ENCODE peak calls at places on chromosome 21, in five cellular contexts. One of them, this sample, is unnamed.

GRCh38 chr21:43611598-43612369 is 47.5 kb downstream of the HSF2BP start:
- DNase-seq in pancreas: peak
- DNase-seq in RWPE1: peak
- DNase-seq in tibial nerve: peak
- DNase-seq in astrocyte of the cerebellum: peak
- DNase-seq in this sample: no peak

GRCh38 chr21:39690454-39690853 is 54.5 kb upstream of the IGSF5 start:
- DNase-seq in pancreas: no peak
- DNase-seq in RWPE1: no peak
- DNase-seq in tibial nerve: no peak
- DNase-seq in astrocyte of the cerebellum: no peak
- DNase-seq in this sample: no peak

GRCh38 chr21:15250384-15250783 is 185.6 kb upstream of the NRIP1 start:
- DNase-seq in pancreas: no peak
- DNase-seq in RWPE1: peak
- DNase-seq in tibial nerve: no peak
- DNase-seq in astrocyte of the cerebellum: no peak
- DNase-seq in this sample: no peak

GRCh38 chr21:16377120-16377658 is 647.4 kb downstream of the USP25 start:
- DNase-seq in pancreas: no peak
- DNase-seq in RWPE1: no peak
- DNase-seq in tibial nerve: no peak
- DNase-seq in astrocyte of the cerebellum: peak
- DNase-seq in this sample: no peak

GRCh38 chr21:34613679-34614442 is 1.1 kb downstream of the RCAN1 start:
- DNase-seq in pancreas: peak
- DNase-seq in RWPE1: peak
- DNase-seq in tibial nerve: no peak
- DNase-seq in astrocyte of the cerebellum: no peak
- DNase-seq in this sample: no peak

GRCh38 chr21:41957991-41958766 is 4.4 kb upstream of the C2CD2 start:
- DNase-seq in pancreas: peak
- DNase-seq in RWPE1: peak
- DNase-seq in tibial nerve: peak
- DNase-seq in astrocyte of the cerebellum: peak
- DNase-seq in this sample: no peak

GRCh38 chr21:41777934-41778815 is 11.3 kb upstream of the RIPK4 start:
- DNase-seq in pancreas: peak
- DNase-seq in RWPE1: peak
- DNase-seq in tibial nerve: peak
- DNase-seq in astrocyte of the cerebellum: peak
- DNase-seq in this sample: peak

GRCh38 chr21:24375201-24375600 is 1232.1 kb downstream of the MRPL39 start:
- DNase-seq in pancreas: no peak
- DNase-seq in RWPE1: no peak
- DNase-seq in tibial nerve: no peak
- DNase-seq in astrocyte of the cerebellum: no peak
- DNase-seq in this sample: no peak

GRCh38 chr21:33314096-33314495 is 10.7 kb upstream of the IFNAR1 start:
- DNase-seq in pancreas: no peak
- DNase-seq in RWPE1: no peak
- DNase-seq in tibial nerve: no peak
- DNase-seq in astrocyte of the cerebellum: peak
- DNase-seq in this sample: no peak

GRCh38 chr21:43984905-43985689 is 27.0 kb upstream of the TRAPPC10 start:
- DNase-seq in pancreas: peak
- DNase-seq in RWPE1: peak
- DNase-seq in tibial nerve: no peak
- DNase-seq in astrocyte of the cerebellum: peak
- DNase-seq in this sample: no peak

GRCh38 chr21:44485254-44485793 is 30.0 kb downstream of the LRRC3 start:
- DNase-seq in pancreas: no peak
- DNase-seq in RWPE1: no peak
- DNase-seq in tibial nerve: no peak
- DNase-seq in astrocyte of the cerebellum: no peak
- DNase-seq in this sample: no peak

GRCh38 chr21:24118738-24119470 is 1488.4 kb downstream of the MRPL39 start:
- DNase-seq in pancreas: no peak
- DNase-seq in RWPE1: no peak
- DNase-seq in tibial nerve: no peak
- DNase-seq in astrocyte of the cerebellum: no peak
- DNase-seq in this sample: no peak

GRCh38 chr21:28207776-28208175 is 784.9 kb downstream of the LTN1 start:
- DNase-seq in pancreas: no peak
- DNase-seq in RWPE1: no peak
- DNase-seq in tibial nerve: no peak
- DNase-seq in astrocyte of the cerebellum: peak
- DNase-seq in this sample: no peak

GRCh38 chr21:44531606-44532128 is 8.3 kb downstream of the KRTAP10-1 start:
- DNase-seq in pancreas: no peak
- DNase-seq in RWPE1: no peak
- DNase-seq in tibial nerve: no peak
- DNase-seq in astrocyte of the cerebellum: no peak
- DNase-seq in this sample: no peak

GRCh38 chr21:34198232-34199120 is 125.1 kb downstream of the MRPS6 start:
- DNase-seq in pancreas: no peak
- DNase-seq in RWPE1: no peak
- DNase-seq in tibial nerve: no peak
- DNase-seq in astrocyte of the cerebellum: no peak
- DNase-seq in this sample: no peak

GRCh38 chr21:43812139-43812821 is 22.9 kb downstream of the RRP1 start:
- DNase-seq in pancreas: no peak
- DNase-seq in RWPE1: peak
- DNase-seq in tibial nerve: no peak
- DNase-seq in astrocyte of the cerebellum: no peak
- DNase-seq in this sample: no peak

GRCh38 chr21:15687208-15687607 is 42.6 kb upstream of the USP25 start:
- DNase-seq in pancreas: no peak
- DNase-seq in RWPE1: no peak
- DNase-seq in tibial nerve: no peak
- DNase-seq in astrocyte of the cerebellum: no peak
- DNase-seq in this sample: no peak

GRCh38 chr21:44426663-44427191 is 28.6 kb upstream of the LRRC3 start:
- DNase-seq in pancreas: no peak
- DNase-seq in RWPE1: no peak
- DNase-seq in tibial nerve: no peak
- DNase-seq in astrocyte of the cerebellum: no peak
- DNase-seq in this sample: peak

GRCh38 chr21:41045534-41046268 is 122.3 kb upstream of the BACE2 start:
- DNase-seq in pancreas: peak
- DNase-seq in RWPE1: no peak
- DNase-seq in tibial nerve: no peak
- DNase-seq in astrocyte of the cerebellum: no peak
- DNase-seq in this sample: no peak

GRCh38 chr21:16419188-16419874 is 689.5 kb downstream of the USP25 start:
- DNase-seq in pancreas: peak
- DNase-seq in RWPE1: no peak
- DNase-seq in tibial nerve: peak
- DNase-seq in astrocyte of the cerebellum: peak
- DNase-seq in this sample: peak

GRCh38 chr21:42942244-42942643 is 16.8 kb upstream of the ERVH48-1 start:
- DNase-seq in pancreas: no peak
- DNase-seq in RWPE1: no peak
- DNase-seq in tibial nerve: no peak
- DNase-seq in astrocyte of the cerebellum: no peak
- DNase-seq in this sample: no peak

GRCh38 chr21:42285569-42286245 is 29.5 kb downstream of the TFF3 start:
- DNase-seq in pancreas: no peak
- DNase-seq in RWPE1: no peak
- DNase-seq in tibial nerve: no peak
- DNase-seq in astrocyte of the cerebellum: no peak
- DNase-seq in this sample: no peak

DNA sequence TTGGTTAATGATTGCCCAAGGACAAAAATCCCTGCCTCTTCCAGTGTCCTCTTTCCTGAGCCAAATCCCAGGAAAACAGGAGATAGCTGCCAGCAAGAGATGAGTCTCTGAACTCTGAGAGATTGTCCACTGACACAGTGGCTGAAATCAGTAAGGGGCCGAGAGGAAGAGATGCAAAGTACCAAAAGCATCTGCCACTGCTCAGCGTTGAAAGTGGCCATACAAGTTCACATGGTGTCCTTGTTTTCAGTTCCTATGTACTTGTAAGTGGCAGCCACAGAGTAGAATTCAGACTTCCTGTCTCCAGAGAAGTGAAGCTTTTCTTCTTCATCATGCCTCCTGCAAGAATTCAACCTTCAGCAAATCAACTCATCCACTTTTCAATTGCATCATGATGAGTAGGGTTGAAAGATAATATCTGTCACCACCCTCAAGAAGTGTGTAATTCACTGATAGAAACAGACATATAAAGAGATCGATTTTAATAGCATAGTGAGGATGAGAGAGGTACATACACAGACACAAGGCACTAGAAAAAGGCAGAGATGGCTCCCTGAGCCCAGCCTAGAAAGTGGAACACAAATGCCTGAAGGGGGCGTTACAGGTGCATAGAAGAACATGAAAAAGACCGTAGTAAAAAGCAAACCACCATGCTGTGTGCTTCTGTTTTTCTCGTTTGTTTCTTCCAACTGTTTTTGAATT is 185.8 kb downstream of the MRPL39 start:
- DNase-seq in pancreas: no peak
- DNase-seq in RWPE1: no peak
- DNase-seq in tibial nerve: no peak
- DNase-seq in astrocyte of the cerebellum: peak
- DNase-seq in this sample: no peak
- TF ChIP-seq CTCF in pancreas: peak
- TF ChIP-seq CTCF in RWPE1: no peak
- TF ChIP-seq CTCF in tibial nerve: peak
- TF ChIP-seq CTCF in astrocyte of the cerebellum: peak
- TF ChIP-seq CTCF in this sample: peak

GRCh38 chr21:32306021-32306780 is 7.5 kb downstream of the MRAP start:
- DNase-seq in pancreas: no peak
- DNase-seq in RWPE1: no peak
- DNase-seq in tibial nerve: no peak
- DNase-seq in astrocyte of the cerebellum: no peak
- DNase-seq in this sample: no peak
- TF ChIP-seq CTCF in pancreas: no peak
- TF ChIP-seq CTCF in RWPE1: no peak
- TF ChIP-seq CTCF in tibial nerve: peak
- TF ChIP-seq CTCF in astrocyte of the cerebellum: peak
- TF ChIP-seq CTCF in this sample: no peak

GRCh38 chr21:30320215-30320614 is at the start of gene KRTAP26-1:
- DNase-seq in pancreas: no peak
- DNase-seq in RWPE1: no peak
- DNase-seq in tibial nerve: no peak
- DNase-seq in astrocyte of the cerebellum: no peak
- DNase-seq in this sample: no peak

GRCh38 chr21:30315701-30316100 is 4.4 kb downstream of the KRTAP26-1 start:
- DNase-seq in pancreas: no peak
- DNase-seq in RWPE1: no peak
- DNase-seq in tibial nerve: no peak
- DNase-seq in astrocyte of the cerebellum: no peak
- DNase-seq in this sample: no peak
- TF ChIP-seq CTCF in pancreas: no peak
- TF ChIP-seq CTCF in RWPE1: no peak
- TF ChIP-seq CTCF in tibial nerve: no peak
- TF ChIP-seq CTCF in astrocyte of the cerebellum: no peak
- TF ChIP-seq CTCF in this sample: no peak

GRCh38 chr21:37915941-37916794 is at the start of gene KCNJ6:
- DNase-seq in pancreas: peak
- DNase-seq in RWPE1: peak
- DNase-seq in tibial nerve: no peak
- DNase-seq in astrocyte of the cerebellum: peak
- DNase-seq in this sample: peak
- TF ChIP-seq CTCF in pancreas: peak
- TF ChIP-seq CTCF in RWPE1: peak
- TF ChIP-seq CTCF in tibial nerve: no peak
- TF ChIP-seq CTCF in astrocyte of the cerebellum: peak
- TF ChIP-seq CTCF in this sample: peak

GRCh38 chr21:30842990-30843389 is 13.4 kb upstream of the KRTAP7-1 start:
- DNase-seq in pancreas: no peak
- DNase-seq in RWPE1: no peak
- DNase-seq in tibial nerve: no peak
- DNase-seq in astrocyte of the cerebellum: no peak
- DNase-seq in this sample: no peak
- TF ChIP-seq CTCF in pancreas: no peak
- TF ChIP-seq CTCF in RWPE1: no peak
- TF ChIP-seq CTCF in tibial nerve: no peak
- TF ChIP-seq CTCF in astrocyte of the cerebellum: no peak
- TF ChIP-seq CTCF in this sample: no peak

GRCh38 chr21:18369115-18369514 is 34.5 kb downstream of the TMPRSS15 start:
- DNase-seq in pancreas: no peak
- DNase-seq in RWPE1: no peak
- DNase-seq in tibial nerve: no peak
- DNase-seq in astrocyte of the cerebellum: peak
- DNase-seq in this sample: no peak
- TF ChIP-seq CTCF in pancreas: no peak
- TF ChIP-seq CTCF in RWPE1: no peak
- TF ChIP-seq CTCF in tibial nerve: no peak
- TF ChIP-seq CTCF in astrocyte of the cerebellum: peak
- TF ChIP-seq CTCF in this sample: peak

DNA sequence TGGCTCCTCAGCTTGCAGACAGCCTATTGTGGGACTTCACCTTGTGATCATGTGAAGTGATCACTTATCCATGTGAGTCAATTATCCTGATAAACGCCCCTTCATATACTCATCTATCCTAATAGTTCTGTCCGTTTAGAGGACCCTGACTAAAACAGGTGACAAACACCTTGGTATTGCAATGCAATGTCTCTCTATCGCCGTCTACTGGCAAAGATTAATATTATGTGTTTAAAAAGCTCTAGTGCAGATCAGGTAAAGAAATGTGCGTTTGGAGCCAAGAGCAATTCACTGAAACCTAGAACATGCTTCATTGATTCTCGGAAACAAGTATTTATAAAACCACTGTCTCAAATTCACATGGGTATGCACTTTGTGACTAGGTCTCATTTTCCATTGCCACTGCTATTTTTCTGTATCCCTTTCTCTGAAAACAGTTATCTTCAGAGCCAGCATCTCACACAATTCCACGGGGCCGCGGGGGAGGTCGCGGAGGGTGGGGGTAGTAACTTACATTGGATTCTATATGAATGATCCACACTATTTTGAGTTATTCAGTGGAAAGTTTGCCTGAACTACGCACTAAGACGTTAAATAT is 554.6 kb upstream of the NCAM2 start:
- DNase-seq in pancreas: no peak
- DNase-seq in RWPE1: no peak
- DNase-seq in tibial nerve: no peak
- DNase-seq in astrocyte of the cerebellum: no peak
- DNase-seq in this sample: no peak
- TF ChIP-seq CTCF in pancreas: peak
- TF ChIP-seq CTCF in RWPE1: peak
- TF ChIP-seq CTCF in tibial nerve: peak
- TF ChIP-seq CTCF in astrocyte of the cerebellum: no peak
- TF ChIP-seq CTCF in this sample: peak

This sample was measured in osteocyte.